ENCODE peak calls at places on chromosomes 13 and 19, in seven cellular contexts. X, Q, Z, M, B, F and G are unnamed samples.

GRCh38 chr13:32309812-32310706 is 5.1 kb downstream of the ZAR1L start:
- DNase-seq in X (no peak), Q (no peak), Z (peak), M (no peak), B (no peak), F (peak), G (no peak)

GRCh38 chr13:29737061-29737460 is 113.4 kb downstream of the UBL3 start:
- DNase-seq in X (no peak), Q (no peak), Z (no peak), M (no peak), B (no peak), F (no peak), G (no peak)

GRCh38 chr13:32165791-32166190 is 134.2 kb downstream of the FRY start:
- DNase-seq in X (no peak), Q (no peak), Z (no peak), M (no peak), B (no peak), F (no peak), G (no peak)

GRCh38 chr13:113848020-113848419 is 15.9 kb downstream of the GAS6 start:
- DNase-seq in X (no peak), Q (no peak), Z (no peak), M (peak), B (no peak), F (no peak), G (no peak)

GRCh38 chr13:41458939-41459753 is 1.8 kb downstream of the RGCC start:
- DNase-seq in X (no peak), Q (no peak), Z (peak), M (no peak), B (no peak), F (peak), G (peak)

GRCh38 chr13:33606692-33607091 is 211.3 kb upstream of the RFC3 start:
- DNase-seq in X (no peak), Q (no peak), Z (peak), M (no peak), B (no peak), F (no peak), G (no peak)

GRCh38 chr19:29525901-29526729 is at the start of gene VSTM2B:
- DNase-seq in X (no peak), Q (no peak), Z (no peak), M (no peak), B (no peak), F (no peak), G (no peak)

GRCh38 chr13:51682691-51683090 is 98.4 kb downstream of the WDFY2 start:
- DNase-seq in X (no peak), Q (no peak), Z (no peak), M (no peak), B (no peak), F (no peak), G (no peak)

GRCh38 chr13:19362946-19363510 is 181.4 kb upstream of the TUBA3C start:
- DNase-seq in X (no peak), Q (no peak), Z (no peak), M (no peak), B (no peak), F (no peak), G (no peak)